ENCODE peak calls at places on chromosomes 7 and 10, in seven cellular contexts. J is aorta, S is endodermal cell, N is cardiac fibroblast, M is Caco-2, F is fibroblast of pulmonary artery, Y is AG09309. T is an unnamed sample.

GRCh38 chr7:42914009-42914725 is 2.3 kb upstream of the C7orf25 start:
- DNase-seq in M (no peak), N (peak; percentile 92), J (no peak), F (peak; percentile 94), Y (peak; percentile 68), S (no peak), T (no peak)

GRCh38 chr7:17129218-17129617 is 169.2 kb upstream of the AHR start:
- DNase-seq in Y (no peak), S (no peak), N (no peak), J (no peak), F (no peak), M (no peak), T (no peak)

GRCh38 chr7:113684165-113684564 is 234.6 kb downstream of the PPP1R3A start:
- DNase-seq in Y (no peak), N (no peak), F (no peak), M (no peak), S (no peak), J (peak; percentile 62), T (no peak)

GRCh38 chr10:15943461-15943860 is 83.2 kb upstream of the MINDY3 start:
- DNase-seq in J (no peak), F (no peak), M (no peak), S (no peak), N (no peak), Y (no peak), T (no peak)

GRCh38 chr10:58856508-58857240 is 319.8 kb upstream of the PHYHIPL start:
- DNase-seq in Y (peak; percentile 94), F (peak; percentile 95), M (peak; percentile 90), J (no peak), S (peak; percentile 72), N (peak; percentile 96), T (no peak)

GRCh38 chr10:117424789-117425649 is 49.8 kb upstream of the PDZD8 start:
- DNase-seq in J (no peak), M (no peak), S (no peak), F (no peak), N (no peak), Y (no peak), T (no peak)

GRCh38 chr7:156544919-156545715 is 95.5 kb upstream of the RNF32 start:
- DNase-seq in F (no peak), M (peak; percentile 60), J (no peak), S (no peak), N (no peak), Y (no peak), T (no peak)

GRCh38 chr7:74187915-74188675 is 13.9 kb downstream of the EIF4H start:
- DNase-seq in M (no peak), F (peak; percentile 36), N (peak; percentile 52), J (no peak), Y (peak; percentile 17), S (no peak), T (no peak)

GRCh38 chr10:70277396-70278030 is 6.3 kb downstream of the NPFFR1 start:
- DNase-seq in J (no peak), S (no peak), Y (no peak), F (no peak), N (no peak), M (no peak), T (no peak)
- H3K4me3 ChIP-seq in J (no peak overlapping the region), S (no peak overlapping the region), Y (no peak overlapping the region), F (no peak overlapping the region), N (no peak overlapping the region), M (no peak overlapping the region), T (no peak overlapping the region)

GRCh38 chr10:32348297-32349198 is 1.6 kb upstream of the EPC1 start:
- DNase-seq in Y (no peak), N (no peak), J (no peak), S (peak; percentile 63), F (no peak), M (no peak), T (no peak)
- H3K4me3 ChIP-seq in Y (no peak overlapping the region), N (no peak overlapping the region), J (no peak overlapping the region), S (peak overlapping the region; percentile 97), F (no peak overlapping the region), M (no peak overlapping the region), T (no peak overlapping the region)

DNA sequence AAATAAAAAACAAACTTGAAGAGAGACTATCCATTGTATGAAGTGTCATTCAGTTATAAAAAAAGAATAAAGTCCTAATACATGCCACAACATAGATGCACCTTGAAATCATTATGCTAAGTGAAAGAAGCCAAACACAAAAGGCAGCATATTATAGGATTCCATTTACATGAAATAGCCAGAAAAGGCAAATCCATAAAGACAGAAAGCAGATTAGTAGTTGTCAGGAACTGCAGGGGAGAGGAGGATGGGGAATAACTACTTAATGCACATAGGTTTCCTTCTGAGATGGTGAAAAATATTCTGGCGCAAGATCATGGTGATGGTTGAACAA is 6.6 kb upstream of the PON1 start:
- DNase-seq in Y (no peak), M (no peak), S (no peak), F (no peak), N (no peak), J (no peak), T (no peak)
- H3K4me3 ChIP-seq in Y (no peak overlapping the region), M (no peak overlapping the region), S (no peak overlapping the region), F (peak overlapping the region; percentile 24), N (no peak overlapping the region), J (peak overlapping the region; percentile 89), T (peak overlapping the region; percentile 19)

GRCh38 chr10:23437987-23438546 is 808 bp upstream of the OTUD1 start:
- DNase-seq in M (no peak), S (no peak), F (no peak), N (no peak), J (no peak), Y (no peak), T (no peak)

GRCh38 chr10:23438547-23439451 is at the start of gene OTUD1:
- DNase-seq in N (peak; percentile 97), F (peak; percentile 95), Y (peak; percentile 66), S (peak; percentile 94), M (peak; percentile 93), J (peak; percentile 98), T (peak; percentile 79)

GRCh38 chr10:23439920-23440875 is 1.3 kb downstream of the OTUD1 start:
- DNase-seq in M (peak; percentile 50), F (peak; percentile 33), J (peak; percentile 78), N (peak; percentile 40), Y (peak; percentile 3), S (peak; percentile 78), T (no peak)

GRCh38 chr10:23442936-23443335 is 4.1 kb downstream of the OTUD1 start:
- DNase-seq in N (peak; percentile 17), F (peak; percentile 10), Y (no peak), J (no peak), S (no peak), M (no peak), T (no peak)

GRCh38 chr10:23439452-23439919 is 611 bp downstream of the OTUD1 start:
- DNase-seq in F (peak; percentile 11), M (no peak), N (peak; percentile 27), J (no peak), S (peak; percentile 75), Y (no peak), T (no peak)
- H3K4me3 ChIP-seq in F (peak overlapping the region; percentile 66), M (peak overlapping the region; percentile 83), N (peak overlapping the region; percentile 59), J (peak overlapping the region; percentile 97), S (peak overlapping the region; percentile 66), Y (peak overlapping the region; percentile 51), T (peak overlapping the region; percentile 53)

GRCh38 chr10:101283762-101284161 is 54.5 kb upstream of the LBX1 start:
- DNase-seq in S (no peak), F (no peak), N (no peak), M (no peak), J (no peak), Y (no peak), T (no peak)
- H3K4me3 ChIP-seq in S (peak overlapping the region; percentile 60), F (no peak overlapping the region), N (no peak overlapping the region), M (no peak overlapping the region), J (no peak overlapping the region), Y (no peak overlapping the region), T (no peak overlapping the region)

GRCh38 chr7:12570148-12570528 is 382 bp upstream of the SCIN start:
- DNase-seq in S (no peak), N (peak; percentile 0), Y (no peak), J (no peak), F (peak; percentile 10), M (no peak), T (no peak)

GRCh38 chr7:12567015-12567414 is 3.5 kb upstream of the SCIN start:
- DNase-seq in M (no peak), J (no peak), N (no peak), F (no peak), S (no peak), Y (no peak), T (no peak)

GRCh38 chr7:12570529-12571461 is at the start of gene SCIN:
- DNase-seq in J (peak; percentile 76), F (peak; percentile 10), S (peak; percentile 83), M (peak; percentile 38), N (peak; percentile 11), Y (no peak), T (no peak)

GRCh38 chr7:12571691-12572090 is 1.2 kb downstream of the SCIN start:
- DNase-seq in J (no peak), S (no peak), Y (no peak), M (no peak), F (no peak), N (no peak), T (no peak)

GRCh38 chr7:12569673-12570072 is 847 bp upstream of the SCIN start:
- DNase-seq in M (no peak), F (no peak), S (no peak), Y (no peak), N (no peak), J (no peak), T (no peak)
- H3K4me3 ChIP-seq in M (no peak overlapping the region), F (no peak overlapping the region), S (no peak overlapping the region), Y (no peak overlapping the region), N (no peak overlapping the region), J (no peak overlapping the region), T (no peak overlapping the region)

GRCh38 chr10:43350686-43351085 is 20.8 kb upstream of the FXYD4 start:
- DNase-seq in M (no peak), N (no peak), J (no peak), F (no peak), S (no peak), Y (no peak), T (no peak)

GRCh38 chr10:43347997-43348396 is 23.4 kb upstream of the FXYD4 start:
- DNase-seq in S (no peak), Y (no peak), M (no peak), N (no peak), F (no peak), J (no peak), T (no peak)

GRCh38 chr10:43350139-43350538 is 21.3 kb upstream of the FXYD4 start:
- DNase-seq in N (peak; percentile 10), J (no peak), F (no peak), M (no peak), S (no peak), Y (no peak), T (no peak)

GRCh38 chr10:43351301-43351700 is 20.1 kb upstream of the FXYD4 start:
- DNase-seq in J (no peak), S (no peak), M (no peak), F (no peak), N (no peak), Y (no peak), T (no peak)

GRCh38 chr10:43348511-43349312 is 22.7 kb upstream of the FXYD4 start:
- DNase-seq in M (peak; percentile 91), N (peak; percentile 87), S (peak; percentile 96), F (peak; percentile 84), Y (peak; percentile 37), J (peak; percentile 91), T (peak; percentile 82)
- H3K4me3 ChIP-seq in M (no peak overlapping the region), N (no peak overlapping the region), S (no peak overlapping the region), F (no peak overlapping the region), Y (no peak overlapping the region), J (no peak overlapping the region), T (no peak overlapping the region)

T was measured in Jurkat, Clone E6-1.